ENCODE peak calls at places on chromosomes 2 and 18, in four cellular contexts. M, F, H and U are unnamed samples.

GRCh38 chr2:105856576-105856975 is 111.9 kb downstream of the NCK2 start:
- DNase-seq in F (no peak), H (no peak), M (no peak), U (no peak)

GRCh38 chr18:3595282-3596273 is 145.6 kb downstream of the TGIF1 start:
- DNase-seq in F (peak; percentile 96), H (no peak), M (no peak), U (no peak)

GRCh38 chr2:74105413-74105812 is 42.3 kb downstream of the BOLA3 start:
- DNase-seq in F (no peak), M (peak; percentile 27), H (no peak), U (no peak)

GRCh38 chr18:55331301-55331700 is 256.7 kb downstream of the TCF4 start:
- DNase-seq in F (no peak), M (no peak), H (no peak), U (no peak)

GRCh38 chr2:121104721-121105141 is 180.3 kb downstream of the TFCP2L1 start:
- DNase-seq in M (no peak), H (no peak), F (peak; percentile 43), U (peak; percentile 46)

GRCh38 chr2:70142590-70143313 is 48.1 kb downstream of the C2orf42 start:
- DNase-seq in M (peak; percentile 99), H (peak; percentile 98), F (peak; percentile 100), U (peak; percentile 100)

GRCh38 chr2:148643998-148644884 is at the start of gene EPC2:
- DNase-seq in F (peak; percentile 88), H (peak; percentile 67), M (peak; percentile 89), U (peak; percentile 92)

GRCh38 chr2:217477583-217477982 is 525.2 kb downstream of the TNS1 start:
- DNase-seq in M (peak; percentile 33), F (no peak), H (no peak), U (no peak)

GRCh38 chr2:240918258-240919091 is 12.3 kb downstream of the CROCC2 start:
- DNase-seq in F (no peak), M (peak; percentile 20), H (no peak), U (no peak)

GRCh38 chr2:633371-633770 is 43.8 kb downstream of the TMEM18 start:
- DNase-seq in M (no peak), F (no peak), H (no peak), U (no peak)

GRCh38 chr2:39128919-39129391 is 8.1 kb upstream of the SOS1 start:
- DNase-seq in F (peak; percentile 20), M (no peak), H (no peak), U (no peak)

DNA sequence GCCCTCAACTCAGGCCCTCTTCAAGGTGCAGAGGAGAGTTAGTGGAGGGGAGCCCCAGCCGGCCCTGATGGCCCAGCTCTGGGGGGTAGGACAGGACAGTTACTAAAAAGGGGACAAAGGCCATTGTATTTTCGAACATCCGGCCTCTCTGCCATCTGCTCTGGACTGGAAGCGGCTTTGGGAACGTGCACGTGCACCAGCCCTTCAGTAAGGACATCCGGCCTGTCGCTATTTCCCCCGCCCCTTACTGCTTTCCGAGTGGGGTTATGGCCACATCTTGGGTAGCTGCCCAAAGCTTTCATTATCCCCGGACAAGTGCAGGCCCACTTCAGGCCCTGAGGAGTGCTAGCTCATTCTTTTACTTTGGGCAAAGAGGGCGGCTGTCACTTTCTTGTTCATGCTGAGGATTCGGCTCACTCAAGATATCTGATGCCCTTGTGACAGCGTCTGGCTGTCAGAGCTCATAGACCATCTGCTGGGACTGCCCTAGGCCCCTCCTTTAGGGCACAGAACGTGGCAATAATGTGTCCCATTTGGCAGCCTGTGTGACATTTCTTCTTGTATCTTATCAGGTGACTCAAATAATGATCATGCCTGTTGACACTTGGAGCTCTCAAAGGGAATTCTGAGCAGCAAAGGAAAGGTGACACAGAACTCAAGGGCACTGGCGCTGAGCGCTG is 17.5 kb downstream of the SLC4A3 start:
- DNase-seq in H (no peak), M (peak; percentile 23), F (no peak), U (no peak)
- H3K4me2 ChIP-seq in H (peak overlapping the region; percentile 68), M (no peak overlapping the region), F (peak overlapping the region; percentile 52), U (no peak overlapping the region)

DNA sequence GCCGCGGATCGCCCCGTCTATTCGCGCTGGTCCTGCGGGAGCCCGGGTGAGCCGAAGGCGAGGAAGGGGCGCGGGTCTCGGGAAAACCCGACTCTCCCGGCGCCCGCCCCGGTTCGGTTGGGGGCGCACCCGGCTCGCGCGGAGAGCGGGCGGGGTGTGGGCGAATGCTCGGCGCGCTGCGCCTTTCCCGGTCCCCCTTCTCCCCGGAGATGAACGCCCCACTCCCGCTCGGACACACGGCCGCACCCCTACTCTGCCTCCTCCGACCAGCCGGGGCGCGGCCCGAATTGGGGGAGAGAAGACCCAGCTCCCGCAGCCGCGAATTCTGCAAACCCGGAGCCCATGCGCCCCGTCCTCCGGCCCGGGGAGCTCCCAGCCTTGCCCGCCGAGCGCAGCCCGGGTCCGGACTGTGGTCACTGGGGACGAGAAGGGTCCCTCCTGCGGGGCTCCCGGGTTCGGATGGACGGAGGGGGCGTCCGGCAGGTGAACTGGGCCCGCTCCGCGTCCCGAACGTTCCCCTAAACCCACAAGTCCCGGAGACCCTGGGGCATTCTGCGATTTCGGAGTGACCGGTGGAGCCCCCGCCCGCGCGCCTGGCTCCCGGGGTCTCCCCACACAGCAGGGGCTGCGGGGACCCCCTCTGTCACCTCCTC is 734 bp downstream of the KCNG2 start:
- DNase-seq in M (no peak), F (no peak), H (no peak), U (peak; percentile 40)
- H3K9ac ChIP-seq in M (no peak overlapping the region), F (no peak overlapping the region), H (no peak overlapping the region), U (no peak overlapping the region)

GRCh38 chr18:71324356-71324755 is 1035.5 kb downstream of the SOCS6 start:
- DNase-seq in F (no peak), H (no peak), M (no peak), U (no peak)

GRCh38 chr18:71321319-71321718 is 1032.5 kb downstream of the SOCS6 start:
- DNase-seq in F (no peak), H (no peak), M (no peak), U (no peak)

GRCh38 chr18:71327443-71328120 is 1038.7 kb downstream of the SOCS6 start:
- DNase-seq in H (no peak), M (no peak), F (no peak), U (no peak)

GRCh38 chr18:71322201-71322600 is 1033.4 kb downstream of the SOCS6 start:
- DNase-seq in H (no peak), F (no peak), M (no peak), U (no peak)

GRCh38 chr18:71326826-71327225 is 1038.0 kb downstream of the SOCS6 start:
- DNase-seq in F (no peak), M (peak; percentile 31), H (no peak), U (no peak)
- H3K79me2 ChIP-seq in F (no peaks in the 10 kb centered on the region), M (no peaks in the 10 kb centered on the region), H (no peaks in the 10 kb centered on the region), U (no peaks in the 10 kb centered on the region)

DNA sequence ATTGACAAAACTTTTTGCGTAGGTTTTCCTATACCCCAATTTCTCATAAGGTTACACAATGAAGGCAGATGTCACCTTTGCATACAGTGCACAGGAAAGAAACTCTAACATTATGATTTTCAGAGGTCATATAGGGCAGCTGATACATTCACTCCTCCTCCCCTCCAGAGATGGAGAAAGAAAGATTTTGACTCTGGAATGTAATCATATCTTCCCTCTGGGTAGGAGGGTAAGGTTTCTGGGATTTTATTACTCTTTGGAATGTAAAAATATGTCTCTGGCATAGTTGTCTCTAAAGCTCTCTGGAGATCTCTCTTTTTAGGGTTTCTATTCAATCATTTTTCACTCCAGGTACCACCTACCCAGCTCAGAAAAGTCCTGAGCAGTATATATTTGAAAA is 398.3 kb downstream of the GPD2 start:
- DNase-seq in M (no peak), F (no peak), H (no peak), U (no peak)
- H3K4me2 ChIP-seq in M (no peak overlapping the region), F (no peak overlapping the region), H (no peak overlapping the region), U (no peak overlapping the region)

DNA sequence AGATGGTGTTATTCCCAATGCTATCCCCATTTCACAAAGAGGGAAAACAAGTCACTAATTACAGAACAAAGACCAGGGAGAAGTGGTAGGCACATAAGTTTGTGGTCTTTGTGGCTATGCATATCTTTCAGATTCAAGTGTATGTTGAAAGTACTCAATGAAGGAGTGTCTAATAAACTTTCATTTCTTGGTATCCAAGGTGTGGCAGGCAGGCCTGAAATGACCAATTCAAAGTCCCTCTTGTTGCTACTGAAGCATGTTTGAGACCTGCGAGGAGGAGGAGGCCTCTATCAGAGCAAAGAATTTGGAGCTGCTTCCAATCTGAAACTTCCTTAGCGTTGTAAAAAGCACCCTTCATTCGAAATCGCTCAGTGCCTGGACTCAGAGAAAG is 60.9 kb upstream of the KLF7 start:
- DNase-seq in F (no peak), M (no peak), H (no peak), U (no peak)
- H3K9ac ChIP-seq in F (no peak overlapping the region), M (no peak overlapping the region), H (no peak overlapping the region), U (no peak overlapping the region)

GRCh38 chr2:42223822-42224268 is 54.7 kb downstream of the EML4 start:
- DNase-seq in F (peak; percentile 33), H (no peak), M (no peak), U (no peak)
- H3K79me2 ChIP-seq in F (peaks cover 69% of the 10 kb centered on the region), H (peaks cover 50% of the 10 kb centered on the region), M (peaks cover 5% of the 10 kb centered on the region), U (peaks cover 98% of the 10 kb centered on the region)

GRCh38 chr2:201996681-201997254 is 36.9 kb upstream of the FZD7 start:
- DNase-seq in F (no peak), M (no peak), H (no peak), U (no peak)
- H3K4me2 ChIP-seq in F (no peak overlapping the region), M (peak overlapping the region; percentile 30), H (no peak overlapping the region), U (peak overlapping the region; percentile 72)

GRCh38 chr2:38037325-38037724 is 38.6 kb downstream of the CYP1B1 start:
- DNase-seq in M (no peak), F (peak; percentile 62), H (no peak), U (no peak)

GRCh38 chr2:38037757-38038615 is 38.0 kb downstream of the CYP1B1 start:
- DNase-seq in F (peak; percentile 74), M (peak; percentile 69), H (no peak), U (peak; percentile 74)

GRCh38 chr2:38038682-38039081 is 37.3 kb downstream of the CYP1B1 start:
- DNase-seq in H (no peak), M (no peak), F (no peak), U (no peak)

GRCh38 chr2:38039111-38039510 is 36.8 kb downstream of the CYP1B1 start:
- DNase-seq in H (no peak), F (peak; percentile 73), M (no peak), U (no peak)

DNA sequence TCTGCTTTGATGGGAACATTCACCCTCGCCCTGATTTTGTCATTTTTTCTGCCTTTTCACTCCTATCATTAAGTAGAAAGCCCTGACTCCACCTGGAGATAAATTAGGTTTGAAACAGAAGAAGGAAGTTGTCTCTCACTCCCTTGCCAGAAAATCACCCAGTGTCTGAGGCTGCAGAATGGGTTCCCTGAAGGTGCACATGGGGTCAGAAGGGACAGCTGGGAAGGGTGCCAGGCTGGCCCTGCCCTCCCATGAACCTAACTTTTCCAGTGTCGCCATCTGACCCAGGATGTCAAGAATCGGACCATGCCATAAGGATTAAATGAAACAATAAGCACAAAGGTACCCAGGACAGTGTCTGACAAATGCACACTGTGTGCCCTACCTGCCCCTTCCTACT is 36.4 kb downstream of the CYP1B1 start:
- DNase-seq in F (no peak), M (no peak), H (no peak), U (no peak)
- H3K9ac ChIP-seq in F (no peak overlapping the region), M (no peak overlapping the region), H (no peak overlapping the region), U (no peak overlapping the region)

DNA sequence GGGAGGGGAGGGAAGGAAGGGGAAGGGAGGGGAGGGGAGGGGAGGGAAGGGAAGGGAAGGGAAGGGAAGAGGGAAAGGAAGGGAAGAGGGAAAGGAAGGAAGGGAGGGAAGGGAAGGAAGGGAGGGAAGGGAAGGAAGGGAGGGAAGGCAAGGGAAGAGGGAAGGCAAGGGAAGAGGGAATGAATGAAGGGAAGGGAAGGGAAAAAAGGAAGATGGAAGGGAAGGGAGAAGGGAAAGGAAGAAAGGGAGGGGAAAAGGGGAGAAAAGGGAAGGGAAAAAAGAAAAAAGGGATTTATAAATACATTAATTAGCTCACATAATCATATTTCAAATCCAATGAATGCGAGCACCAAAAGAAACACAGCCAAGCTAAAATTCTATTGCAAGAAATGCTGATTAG is 202.9 kb upstream of the LRRTM4 start:
- DNase-seq in M (no peak), H (no peak), F (no peak), U (no peak)
- H3K79me2 ChIP-seq in M (no peaks in the 10 kb centered on the region), H (no peaks in the 10 kb centered on the region), F (no peaks in the 10 kb centered on the region), U (no peaks in the 10 kb centered on the region)